ENCODE peak calls at places on chromosome 2, in nine cellular contexts. One of them, this sample, is unnamed.

GRCh38 chr2:189453998-189454397 is 12.7 kb downstream of the WDR75 start:
- DNase-seq in heart right ventricle: no peak
- DNase-seq in A673: no peak
- DNase-seq in aorta: no peak
- DNase-seq in stomach: no peak
- DNase-seq in small intestine: no peak
- DNase-seq in breast epithelium: no peak
- DNase-seq in mesendoderm: no peak
- DNase-seq in prostate gland: no peak
- DNase-seq in this sample: no peak

GRCh38 chr2:160415991-160416390 is 77.6 kb downstream of the RBMS1 start:
- DNase-seq in mesendoderm: no peak
- DNase-seq in A673: no peak
- DNase-seq in stomach: no peak
- DNase-seq in prostate gland: no peak
- DNase-seq in small intestine: no peak
- DNase-seq in heart right ventricle: no peak
- DNase-seq in breast epithelium: no peak
- DNase-seq in aorta: no peak
- DNase-seq in this sample: no peak

GRCh38 chr2:181904022-181904632 is 12.6 kb downstream of the ITPRID2 start:
- DNase-seq in mesendoderm: peak; percentile 51
- DNase-seq in breast epithelium: no peak
- DNase-seq in prostate gland: no peak
- DNase-seq in stomach: no peak
- DNase-seq in A673: peak; percentile 76
- DNase-seq in aorta: no peak
- DNase-seq in small intestine: peak; percentile 37
- DNase-seq in heart right ventricle: no peak
- DNase-seq in this sample: no peak

GRCh38 chr2:209946539-209946938 is 55.9 kb upstream of the RPE start:
- DNase-seq in A673: peak; percentile 50
- DNase-seq in small intestine: no peak
- DNase-seq in prostate gland: peak; percentile 34
- DNase-seq in breast epithelium: no peak
- DNase-seq in mesendoderm: no peak
- DNase-seq in stomach: no peak
- DNase-seq in heart right ventricle: no peak
- DNase-seq in aorta: no peak
- DNase-seq in this sample: no peak

GRCh38 chr2:17951563-17951962 is 73.1 kb downstream of the KCNS3 start:
- DNase-seq in heart right ventricle: no peak
- DNase-seq in stomach: no peak
- DNase-seq in aorta: no peak
- DNase-seq in A673: no peak
- DNase-seq in mesendoderm: no peak
- DNase-seq in prostate gland: no peak
- DNase-seq in breast epithelium: no peak
- DNase-seq in small intestine: no peak
- DNase-seq in this sample: no peak

GRCh38 chr2:229927817-229928321 is 5.6 kb downstream of the FBXO36 start:
- DNase-seq in heart right ventricle: no peak
- DNase-seq in aorta: no peak
- DNase-seq in A673: no peak
- DNase-seq in breast epithelium: no peak
- DNase-seq in mesendoderm: no peak
- DNase-seq in prostate gland: no peak
- DNase-seq in stomach: no peak
- DNase-seq in small intestine: no peak
- DNase-seq in this sample: no peak

GRCh38 chr2:217393585-217394032 is 533.7 kb upstream of the TNP1 start:
- DNase-seq in prostate gland: peak; percentile 38
- DNase-seq in small intestine: no peak
- DNase-seq in stomach: peak; percentile 42
- DNase-seq in heart right ventricle: peak; percentile 50
- DNase-seq in breast epithelium: peak; percentile 75
- DNase-seq in aorta: peak; percentile 88
- DNase-seq in mesendoderm: no peak
- DNase-seq in A673: peak; percentile 11
- DNase-seq in this sample: peak; percentile 40

GRCh38 chr2:119490653-119491195 is 33.6 kb downstream of the SCTR start:
- DNase-seq in breast epithelium: no peak
- DNase-seq in aorta: no peak
- DNase-seq in heart right ventricle: no peak
- DNase-seq in small intestine: no peak
- DNase-seq in A673: no peak
- DNase-seq in prostate gland: no peak
- DNase-seq in mesendoderm: peak; percentile 30
- DNase-seq in stomach: no peak
- DNase-seq in this sample: no peak

GRCh38 chr2:42964444-42965081 is 172.2 kb upstream of the HAAO start:
- DNase-seq in stomach: no peak
- DNase-seq in mesendoderm: no peak
- DNase-seq in aorta: peak; percentile 94
- DNase-seq in A673: no peak
- DNase-seq in small intestine: no peak
- DNase-seq in heart right ventricle: peak; percentile 77
- DNase-seq in breast epithelium: peak; percentile 62
- DNase-seq in prostate gland: no peak
- DNase-seq in this sample: peak; percentile 73

GRCh38 chr2:118846667-118847446 is 591 bp downstream of the EN1 start:
- DNase-seq in small intestine: no peak
- DNase-seq in mesendoderm: peak; percentile 53
- DNase-seq in prostate gland: no peak
- DNase-seq in heart right ventricle: no peak
- DNase-seq in aorta: no peak
- DNase-seq in stomach: no peak
- DNase-seq in A673: peak; percentile 18
- DNase-seq in breast epithelium: no peak
- DNase-seq in this sample: no peak

GRCh38 chr2:112658820-112659667 is 13.3 kb downstream of the SLC20A1 start:
- DNase-seq in aorta: no peak
- DNase-seq in stomach: no peak
- DNase-seq in mesendoderm: no peak
- DNase-seq in breast epithelium: no peak
- DNase-seq in heart right ventricle: no peak
- DNase-seq in A673: no peak
- DNase-seq in small intestine: no peak
- DNase-seq in prostate gland: no peak
- DNase-seq in this sample: no peak

GRCh38 chr2:95158891-95159619 is 593 bp downstream of the ZNF514 start:
- DNase-seq in mesendoderm: peak; percentile 41
- DNase-seq in prostate gland: peak; percentile 10
- DNase-seq in small intestine: peak; percentile 51
- DNase-seq in aorta: peak; percentile 83
- DNase-seq in heart right ventricle: peak; percentile 51
- DNase-seq in stomach: peak; percentile 45
- DNase-seq in breast epithelium: no peak
- DNase-seq in A673: peak; percentile 42
- DNase-seq in this sample: peak; percentile 16

GRCh38 chr2:218397502-218398436 is 1.9 kb upstream of the CTDSP1 start:
- DNase-seq in stomach: peak; percentile 85
- DNase-seq in aorta: peak; percentile 90
- DNase-seq in mesendoderm: peak; percentile 97
- DNase-seq in A673: peak; percentile 84
- DNase-seq in small intestine: peak; percentile 91
- DNase-seq in prostate gland: peak; percentile 60
- DNase-seq in heart right ventricle: peak; percentile 86
- DNase-seq in breast epithelium: no peak
- DNase-seq in this sample: peak; percentile 40

GRCh38 chr2:37855283-37856041 is 69.6 kb upstream of the RMDN2 start:
- DNase-seq in A673: no peak
- DNase-seq in small intestine: no peak
- DNase-seq in prostate gland: peak; percentile 22
- DNase-seq in stomach: peak; percentile 56
- DNase-seq in heart right ventricle: peak; percentile 55
- DNase-seq in mesendoderm: no peak
- DNase-seq in breast epithelium: peak; percentile 73
- DNase-seq in aorta: no peak
- DNase-seq in this sample: no peak

GRCh38 chr2:28437142-28437835 is 44.6 kb downstream of the FOSL2 start:
- DNase-seq in stomach: no peak
- DNase-seq in prostate gland: peak; percentile 76
- DNase-seq in small intestine: peak; percentile 78
- DNase-seq in heart right ventricle: no peak
- DNase-seq in aorta: no peak
- DNase-seq in breast epithelium: peak; percentile 76
- DNase-seq in A673: no peak
- DNase-seq in mesendoderm: peak; percentile 61
- DNase-seq in this sample: peak; percentile 57

GRCh38 chr2:165391791-165392190 is 77.7 kb upstream of the CSRNP3 start:
- DNase-seq in mesendoderm: no peak
- DNase-seq in prostate gland: no peak
- DNase-seq in aorta: no peak
- DNase-seq in heart right ventricle: no peak
- DNase-seq in breast epithelium: no peak
- DNase-seq in stomach: no peak
- DNase-seq in small intestine: no peak
- DNase-seq in A673: no peak
- DNase-seq in this sample: no peak

GRCh38 chr2:181553244-181553643 is 96.1 kb downstream of the ITGA4 start:
- DNase-seq in A673: peak; percentile 14
- DNase-seq in stomach: no peak
- DNase-seq in prostate gland: no peak
- DNase-seq in breast epithelium: no peak
- DNase-seq in mesendoderm: no peak
- DNase-seq in heart right ventricle: no peak
- DNase-seq in aorta: no peak
- DNase-seq in small intestine: no peak
- DNase-seq in this sample: no peak

GRCh38 chr2:41907716-41908328 is 140.0 kb upstream of the PKDCC start:
- DNase-seq in prostate gland: no peak
- DNase-seq in aorta: no peak
- DNase-seq in small intestine: peak; percentile 32
- DNase-seq in stomach: no peak
- DNase-seq in mesendoderm: peak; percentile 49
- DNase-seq in heart right ventricle: no peak
- DNase-seq in breast epithelium: no peak
- DNase-seq in A673: peak; percentile 12
- DNase-seq in this sample: no peak

GRCh38 chr2:173982918-173983317 is 17.7 kb upstream of the SP3 start:
- DNase-seq in mesendoderm: no peak
- DNase-seq in small intestine: no peak
- DNase-seq in stomach: no peak
- DNase-seq in breast epithelium: peak; percentile 79
- DNase-seq in A673: no peak
- DNase-seq in prostate gland: peak; percentile 75
- DNase-seq in heart right ventricle: peak; percentile 44
- DNase-seq in aorta: no peak
- DNase-seq in this sample: no peak
- H3K27ac ChIP-seq in mesendoderm: no peak overlapping the region
- H3K27ac ChIP-seq in small intestine: no peak overlapping the region
- H3K27ac ChIP-seq in stomach: no peak overlapping the region
- H3K27ac ChIP-seq in breast epithelium: peak overlapping the region; percentile 83
- H3K27ac ChIP-seq in A673: no peak overlapping the region
- H3K27ac ChIP-seq in prostate gland: peak overlapping the region; percentile 6
- H3K27ac ChIP-seq in heart right ventricle: no peak overlapping the region
- H3K27ac ChIP-seq in aorta: peak overlapping the region; percentile 84
- H3K27ac ChIP-seq in this sample: no peak overlapping the region

GRCh38 chr2:238286095-238286494 is 2.3 kb downstream of the PER2 start:
- DNase-seq in stomach: no peak
- DNase-seq in heart right ventricle: no peak
- DNase-seq in breast epithelium: no peak
- DNase-seq in A673: no peak
- DNase-seq in small intestine: peak; percentile 72
- DNase-seq in prostate gland: no peak
- DNase-seq in aorta: no peak
- DNase-seq in mesendoderm: no peak
- DNase-seq in this sample: no peak
- H3K4me1 ChIP-seq in stomach: peaks cover 90% of the 10 kb centered on the region
- H3K4me1 ChIP-seq in heart right ventricle: peaks cover 2% of the 10 kb centered on the region
- H3K4me1 ChIP-seq in breast epithelium: peaks cover 35% of the 10 kb centered on the region
- H3K4me1 ChIP-seq in A673: peaks cover 26% of the 10 kb centered on the region
- H3K4me1 ChIP-seq in small intestine: peaks cover 33% of the 10 kb centered on the region
- H3K4me1 ChIP-seq in prostate gland: peaks cover 51% of the 10 kb centered on the region
- H3K4me1 ChIP-seq in aorta: no peaks in the 10 kb centered on the region
- H3K4me1 ChIP-seq in mesendoderm: peaks cover 14% of the 10 kb centered on the region
- H3K4me1 ChIP-seq in this sample: peaks cover 68% of the 10 kb centered on the region

GRCh38 chr2:27356056-27356381 is 545 bp downstream of the GTF3C2 start:
- DNase-seq in A673: peak; percentile 42
- DNase-seq in stomach: peak; percentile 43
- DNase-seq in prostate gland: no peak
- DNase-seq in heart right ventricle: peak; percentile 30
- DNase-seq in breast epithelium: peak; percentile 44
- DNase-seq in small intestine: peak; percentile 73
- DNase-seq in aorta: peak; percentile 81
- DNase-seq in mesendoderm: peak; percentile 76
- DNase-seq in this sample: peak; percentile 63

GRCh38 chr2:27356382-27357181 is at the start of gene GTF3C2:
- DNase-seq in aorta: peak; percentile 97
- DNase-seq in breast epithelium: peak; percentile 94
- DNase-seq in heart right ventricle: peak; percentile 93
- DNase-seq in A673: peak; percentile 99
- DNase-seq in mesendoderm: peak; percentile 100
- DNase-seq in prostate gland: peak; percentile 94
- DNase-seq in small intestine: peak; percentile 97
- DNase-seq in stomach: peak; percentile 95
- DNase-seq in this sample: peak; percentile 90

GRCh38 chr2:27354597-27354927 is 2.0 kb downstream of the GTF3C2 start:
- DNase-seq in stomach: no peak
- DNase-seq in heart right ventricle: no peak
- DNase-seq in mesendoderm: no peak
- DNase-seq in small intestine: no peak
- DNase-seq in aorta: no peak
- DNase-seq in A673: no peak
- DNase-seq in breast epithelium: no peak
- DNase-seq in prostate gland: no peak
- DNase-seq in this sample: no peak

GRCh38 chr2:27351802-27352598 is 4.6 kb downstream of the GTF3C2 start:
- DNase-seq in small intestine: no peak
- DNase-seq in breast epithelium: no peak
- DNase-seq in mesendoderm: no peak
- DNase-seq in A673: no peak
- DNase-seq in prostate gland: no peak
- DNase-seq in stomach: no peak
- DNase-seq in heart right ventricle: no peak
- DNase-seq in aorta: no peak
- DNase-seq in this sample: no peak

GRCh38 chr2:27353762-27354596 is 2.6 kb downstream of the GTF3C2 start:
- DNase-seq in aorta: no peak
- DNase-seq in mesendoderm: peak; percentile 47
- DNase-seq in small intestine: peak; percentile 47
- DNase-seq in A673: no peak
- DNase-seq in prostate gland: no peak
- DNase-seq in stomach: no peak
- DNase-seq in breast epithelium: no peak
- DNase-seq in heart right ventricle: no peak
- DNase-seq in this sample: peak; percentile 80
- H3K27ac ChIP-seq in aorta: no peak overlapping the region
- H3K27ac ChIP-seq in mesendoderm: no peak overlapping the region
- H3K27ac ChIP-seq in small intestine: no peak overlapping the region
- H3K27ac ChIP-seq in A673: no peak overlapping the region
- H3K27ac ChIP-seq in prostate gland: no peak overlapping the region
- H3K27ac ChIP-seq in stomach: no peak overlapping the region
- H3K27ac ChIP-seq in breast epithelium: no peak overlapping the region
- H3K27ac ChIP-seq in heart right ventricle: no peak overlapping the region
- H3K27ac ChIP-seq in this sample: peak overlapping the region; percentile 99

DNA sequence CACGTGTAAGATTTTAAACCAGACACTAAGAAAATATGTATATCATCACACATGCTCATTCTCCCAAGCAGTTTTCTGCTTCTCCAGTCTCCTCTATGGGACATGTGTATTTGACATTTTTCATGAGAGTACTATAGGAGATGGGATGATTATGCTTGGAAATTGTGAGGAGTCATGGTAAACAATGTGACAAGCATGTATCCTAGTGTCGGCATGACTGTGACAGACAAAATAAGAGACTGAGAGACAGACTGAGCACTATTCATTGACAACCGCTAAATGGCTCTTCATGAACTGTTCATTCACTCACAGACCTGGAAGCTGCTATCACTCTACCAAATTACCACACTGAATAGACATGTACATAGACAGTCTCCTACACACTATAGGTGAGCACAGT is 127.1 kb downstream of the VWC2L start:
- DNase-seq in aorta: no peak
- DNase-seq in stomach: no peak
- DNase-seq in small intestine: no peak
- DNase-seq in breast epithelium: no peak
- DNase-seq in A673: no peak
- DNase-seq in mesendoderm: no peak
- DNase-seq in heart right ventricle: no peak
- DNase-seq in prostate gland: no peak
- DNase-seq in this sample: no peak
- H3K4me1 ChIP-seq in aorta: no peaks in the 10 kb centered on the region
- H3K4me1 ChIP-seq in stomach: peaks cover 8% of the 10 kb centered on the region
- H3K4me1 ChIP-seq in small intestine: no peaks in the 10 kb centered on the region
- H3K4me1 ChIP-seq in breast epithelium: no peaks in the 10 kb centered on the region
- H3K4me1 ChIP-seq in A673: no peaks in the 10 kb centered on the region
- H3K4me1 ChIP-seq in mesendoderm: peaks cover 5% of the 10 kb centered on the region
- H3K4me1 ChIP-seq in heart right ventricle: no peaks in the 10 kb centered on the region
- H3K4me1 ChIP-seq in prostate gland: no peaks in the 10 kb centered on the region
- H3K4me1 ChIP-seq in this sample: no peaks in the 10 kb centered on the region